ENCODE peak calls at places on chromosomes 11 and 22, in seven cellular contexts. H is Peyer's patch, Y is A549, O is stomach, D is transverse colon, E is suprapubic skin, S is tibial nerve. I is an unnamed sample.

GRCh38 chr11:18384157-18384641 is 10.2 kb upstream of the LDHA start:
- DNase-seq in H (peak), Y (peak), O (peak), D (peak), E (peak), S (peak), I (peak)

GRCh38 chr11:59754859-59755700 is at the start of gene STX3:
- DNase-seq in H (peak), Y (peak), O (peak), D (peak), E (peak), S (peak), I (peak)

GRCh38 chr22:28921585-28921879 is 38.2 kb downstream of the ZNRF3 start:
- DNase-seq in H (no peak), Y (no peak), O (no peak), D (no peak), E (no peak), S (no peak), I (no peak)

GRCh38 chr11:33941637-33942160 is 49.8 kb upstream of the LMO2 start:
- DNase-seq in H (no peak), Y (no peak), O (no peak), D (no peak), E (no peak), S (no peak), I (peak)

GRCh38 chr22:47131611-47132427 is 369.4 kb downstream of the TBC1D22A start:
- DNase-seq in H (no peak), Y (no peak), O (no peak), D (no peak), E (no peak), S (no peak), I (no peak)

GRCh38 chr11:58968251-58968711 is 29.0 kb downstream of the GLYATL1 start:
- DNase-seq in H (no peak), Y (no peak), O (peak), D (no peak), E (no peak), S (no peak), I (no peak)

GRCh38 chr11:95404370-95404769 is 173.4 kb upstream of the SESN3 start:
- DNase-seq in H (no peak), Y (no peak), O (no peak), D (no peak), E (no peak), S (no peak), I (peak)

GRCh38 chr22:25419247-25420113 is 145.0 kb upstream of the GRK3 start:
- DNase-seq in H (peak), Y (no peak), O (no peak), D (peak), E (no peak), S (peak), I (peak)

GRCh38 chr11:60924906-60925684 is 835 bp downstream of the TMEM132A start:
- DNase-seq in H (no peak), Y (no peak), O (no peak), D (no peak), E (no peak), S (no peak), I (no peak)

GRCh38 chr11:80365315-80365714 is 924.5 kb upstream of the TENM4 start:
- DNase-seq in H (no peak), Y (no peak), O (no peak), D (no peak), E (no peak), S (no peak), I (no peak)

GRCh38 chr11:60447070-60447469 is 8.6 kb upstream of the MS4A1 start:
- DNase-seq in H (no peak), Y (no peak), O (no peak), D (no peak), E (no peak), S (no peak), I (no peak)

GRCh38 chr22:44575344-44576268 is 77.6 kb upstream of the RTL6 start:
- DNase-seq in H (peak), Y (no peak), O (no peak), D (no peak), E (no peak), S (no peak), I (peak)

GRCh38 chr11:102849319-102849718 is 5.9 kb upstream of the MMP3 start:
- DNase-seq in H (no peak), Y (no peak), O (no peak), D (no peak), E (no peak), S (no peak), I (no peak)

GRCh38 chr11:34052608-34053160 is 1.2 kb downstream of the CAPRIN1 start:
- DNase-seq in H (peak), Y (peak), O (peak), D (peak), E (no peak), S (no peak), I (peak)

GRCh38 chr11:129750343-129751292 is 65.0 kb upstream of the TMEM45B start:
- DNase-seq in H (peak), Y (peak), O (peak), D (peak), E (no peak), S (peak), I (peak)

GRCh38 chr11:111909378-111909777 is 2.2 kb downstream of the CRYAB start:
- DNase-seq in H (no peak), Y (no peak), O (no peak), D (no peak), E (no peak), S (no peak), I (no peak)
- H3K4me3 ChIP-seq in H (no peak), Y (no peak), O (peak), D (no peak), E (peak), S (peak), I (no peak)

GRCh38 chr11:77118971-77119370 is 9.1 kb upstream of the MYO7A start:
- DNase-seq in H (no peak), Y (no peak), O (no peak), D (no peak), E (no peak), S (no peak), I (no peak)

GRCh38 chr11:77119531-77119936 is 8.5 kb upstream of the MYO7A start:
- DNase-seq in H (no peak), Y (no peak), O (no peak), D (no peak), E (no peak), S (no peak), I (no peak)

GRCh38 chr11:77121096-77121640 is 6.9 kb upstream of the MYO7A start:
- DNase-seq in H (no peak), Y (no peak), O (no peak), D (no peak), E (no peak), S (no peak), I (peak)

GRCh38 chr11:77121876-77122575 is 6.0 kb upstream of the MYO7A start:
- DNase-seq in H (no peak), Y (no peak), O (no peak), D (no peak), E (no peak), S (no peak), I (no peak)

DNA sequence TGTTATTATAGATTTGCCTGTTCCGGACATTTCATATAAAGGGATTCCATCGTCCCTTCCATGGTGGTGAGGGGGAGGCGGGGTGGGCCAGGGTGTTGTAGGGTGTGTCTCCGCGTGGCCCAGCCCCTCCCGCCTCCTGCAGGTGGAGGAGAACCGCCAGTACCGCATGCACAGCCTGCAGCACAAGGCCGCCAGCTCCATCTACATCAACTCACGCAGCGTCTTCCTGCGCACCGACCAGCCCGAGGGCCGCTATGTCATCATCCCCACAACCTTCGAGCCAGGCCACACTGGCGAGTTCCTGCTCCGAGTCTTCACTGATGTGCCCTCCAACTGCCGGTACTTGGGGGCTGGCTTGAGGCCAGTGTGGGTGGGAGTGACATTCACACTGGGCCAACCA is 7.5 kb upstream of the MYO7A start:
- DNase-seq in H (no peak), Y (no peak), O (no peak), D (no peak), E (no peak), S (no peak), I (no peak)
- TF ChIP-seq POLR2A in H (no peak), Y (no peak), O (no peak), D (no peak), E (no peak), S (no peak), I (no peak)

DNA sequence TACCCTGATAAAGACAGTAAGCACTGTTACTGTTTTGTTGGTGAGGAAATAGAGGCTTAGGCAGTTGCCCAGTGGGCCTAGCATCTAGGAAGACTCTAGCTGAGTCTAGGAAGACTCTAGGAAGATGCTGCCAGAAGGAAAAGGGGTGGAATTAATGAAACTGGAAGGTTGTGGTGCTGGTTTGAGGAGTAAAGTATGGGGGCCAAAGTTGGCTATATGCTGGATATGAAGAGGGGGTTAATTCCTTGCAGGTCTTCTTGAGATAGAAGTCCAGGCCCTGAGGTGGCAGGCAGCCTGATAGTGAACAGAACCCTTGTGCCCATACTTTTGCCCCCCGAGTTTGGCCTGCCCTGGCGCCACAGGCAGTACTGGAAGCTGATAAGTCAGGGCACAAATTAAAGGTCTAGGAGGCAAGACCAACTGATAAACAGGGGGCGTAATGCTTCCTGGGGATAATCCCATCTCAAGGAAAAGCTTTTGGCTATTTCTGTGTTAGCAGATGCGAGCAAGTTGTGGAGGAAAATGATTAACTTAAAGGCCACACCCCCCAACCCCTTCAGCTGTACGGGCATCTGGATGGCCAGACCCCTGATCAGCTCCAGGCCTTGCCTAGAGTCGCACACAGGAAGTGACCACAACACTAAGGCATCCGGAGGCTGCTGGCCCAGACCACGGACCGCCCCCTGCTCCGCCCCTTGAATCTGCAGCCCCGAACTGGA is 3.1 kb downstream of the ILK start:
- DNase-seq in H (peak), Y (peak), O (peak), D (peak), E (peak), S (peak), I (peak)
- H3K4me3 ChIP-seq in H (peak), Y (peak), O (peak), D (no peak), E (peak), S (peak), I (peak)

GRCh38 chr11:118491041-118491440 is 36.2 kb upstream of the TTC36 start:
- DNase-seq in H (no peak), Y (no peak), O (no peak), D (no peak), E (no peak), S (no peak), I (no peak)
- TF ChIP-seq POLR2A in H (no peak), Y (no peak), O (no peak), D (no peak), E (no peak), S (no peak), I (no peak)

DNA sequence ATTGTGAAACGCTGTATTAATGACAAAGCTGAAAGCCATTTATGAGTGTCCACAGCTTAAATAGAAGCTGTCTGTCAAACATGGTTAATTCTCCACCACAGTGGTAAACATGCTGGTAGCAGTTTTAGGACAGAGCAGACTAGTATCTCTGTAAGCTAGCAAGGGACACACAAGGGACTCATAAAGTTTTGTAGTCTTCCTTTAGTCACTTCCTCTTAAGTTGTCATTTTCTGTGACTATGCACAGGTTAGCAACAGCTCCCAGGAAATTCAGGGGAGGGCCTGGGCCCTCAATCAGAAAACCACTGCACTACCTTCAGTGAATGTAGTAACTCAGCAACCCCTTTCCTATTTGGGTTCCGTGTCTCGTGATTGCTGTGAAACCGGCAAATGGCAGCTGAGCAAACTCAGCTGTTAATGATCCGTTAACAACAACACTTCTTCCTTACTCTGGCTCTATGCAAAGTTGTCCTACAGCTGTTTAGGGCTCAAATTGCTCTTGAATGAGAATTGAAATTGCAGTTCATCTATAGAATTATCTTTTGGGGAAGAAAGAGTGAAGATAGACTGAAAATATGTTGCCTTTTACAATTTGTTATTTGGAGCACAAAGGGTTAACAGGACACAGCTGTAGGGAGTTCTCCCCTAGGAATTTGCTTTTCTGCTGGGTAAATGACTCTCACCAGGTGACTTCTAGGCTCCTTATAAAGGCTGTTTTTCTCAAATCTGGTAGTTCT is at the start of gene MMP26:
- DNase-seq in H (no peak), Y (no peak), O (no peak), D (no peak), E (no peak), S (no peak), I (peak)
- H3K4me3 ChIP-seq in H (no peak), Y (no peak), O (no peak), D (no peak), E (no peak), S (no peak), I (no peak)

GRCh38 chr11:72752088-72752914 is at the start of gene ARAP1:
- DNase-seq in H (peak), Y (peak), O (peak), D (peak), E (peak), S (peak), I (peak)
- TF ChIP-seq POLR2A in H (peak), Y (no peak), O (no peak), D (peak), E (no peak), S (peak), I (peak)